ENCODE peak calls at places on chromosome 16, in six cellular contexts. One of them, this sample, is unnamed.

GRCh38 chr16:56294599-56294998 is 103.3 kb downstream of the GNAO1 start:
- DNase-seq in gastrocnemius medialis: no peak
- DNase-seq in thoracic aorta: no peak
- DNase-seq in CD4-positive, CD25-positive, alpha-beta regulatory T cell: no peak
- DNase-seq in epithelial cell of esophagus: peak
- DNase-seq in PC-3: peak
- DNase-seq in this sample: no peak

GRCh38 chr16:82603784-82604411 is 22.9 kb upstream of the CDH13 start:
- DNase-seq in CD4-positive, CD25-positive, alpha-beta regulatory T cell: no peak
- DNase-seq in PC-3: peak
- DNase-seq in epithelial cell of esophagus: peak
- DNase-seq in gastrocnemius medialis: peak
- DNase-seq in thoracic aorta: no peak
- DNase-seq in this sample: no peak

GRCh38 chr16:79598341-79599181 is 2.0 kb downstream of the MAF start:
- DNase-seq in CD4-positive, CD25-positive, alpha-beta regulatory T cell: peak
- DNase-seq in PC-3: no peak
- DNase-seq in gastrocnemius medialis: peak
- DNase-seq in thoracic aorta: peak
- DNase-seq in epithelial cell of esophagus: peak
- DNase-seq in this sample: no peak

GRCh38 chr16:5442054-5442453 is 344.5 kb upstream of the EEF2KMT start:
- DNase-seq in CD4-positive, CD25-positive, alpha-beta regulatory T cell: no peak
- DNase-seq in gastrocnemius medialis: no peak
- DNase-seq in epithelial cell of esophagus: no peak
- DNase-seq in PC-3: no peak
- DNase-seq in thoracic aorta: no peak
- DNase-seq in this sample: no peak

GRCh38 chr16:57141822-57142631 is 43.8 kb downstream of the PSME3IP1 start:
- DNase-seq in PC-3: no peak
- DNase-seq in gastrocnemius medialis: no peak
- DNase-seq in epithelial cell of esophagus: peak
- DNase-seq in thoracic aorta: no peak
- DNase-seq in CD4-positive, CD25-positive, alpha-beta regulatory T cell: no peak
- DNase-seq in this sample: no peak

GRCh38 chr16:19555938-19556778 is 655 bp downstream of the VPS35L start:
- DNase-seq in CD4-positive, CD25-positive, alpha-beta regulatory T cell: no peak
- DNase-seq in PC-3: peak
- DNase-seq in epithelial cell of esophagus: peak
- DNase-seq in gastrocnemius medialis: no peak
- DNase-seq in thoracic aorta: no peak
- DNase-seq in this sample: no peak

GRCh38 chr16:14501331-14502255 is 128.5 kb downstream of the PARN start:
- DNase-seq in gastrocnemius medialis: peak
- DNase-seq in epithelial cell of esophagus: peak
- DNase-seq in thoracic aorta: peak
- DNase-seq in CD4-positive, CD25-positive, alpha-beta regulatory T cell: no peak
- DNase-seq in PC-3: peak
- DNase-seq in this sample: no peak

GRCh38 chr16:80427800-80428199 is 113.0 kb upstream of the DYNLRB2 start:
- DNase-seq in PC-3: no peak
- DNase-seq in epithelial cell of esophagus: no peak
- DNase-seq in gastrocnemius medialis: no peak
- DNase-seq in thoracic aorta: no peak
- DNase-seq in CD4-positive, CD25-positive, alpha-beta regulatory T cell: no peak
- DNase-seq in this sample: no peak

GRCh38 chr16:47565454-47565853 is 104.3 kb downstream of the PHKB start:
- DNase-seq in epithelial cell of esophagus: peak
- DNase-seq in gastrocnemius medialis: peak
- DNase-seq in thoracic aorta: peak
- DNase-seq in PC-3: peak
- DNase-seq in CD4-positive, CD25-positive, alpha-beta regulatory T cell: no peak
- DNase-seq in this sample: no peak

GRCh38 chr16:69476920-69477418 is 52.5 kb downstream of the CYB5B start:
- DNase-seq in epithelial cell of esophagus: peak
- DNase-seq in gastrocnemius medialis: no peak
- DNase-seq in PC-3: peak
- DNase-seq in thoracic aorta: no peak
- DNase-seq in CD4-positive, CD25-positive, alpha-beta regulatory T cell: no peak
- DNase-seq in this sample: no peak

GRCh38 chr16:80804451-80805383 is at the start of gene CDYL2:
- DNase-seq in epithelial cell of esophagus: peak
- DNase-seq in CD4-positive, CD25-positive, alpha-beta regulatory T cell: peak
- DNase-seq in PC-3: peak
- DNase-seq in gastrocnemius medialis: no peak
- DNase-seq in thoracic aorta: no peak
- DNase-seq in this sample: no peak

GRCh38 chr16:89335803-89336485 is 118.4 kb downstream of the ZNF778 start:
- DNase-seq in epithelial cell of esophagus: no peak
- DNase-seq in thoracic aorta: no peak
- DNase-seq in CD4-positive, CD25-positive, alpha-beta regulatory T cell: no peak
- DNase-seq in gastrocnemius medialis: peak
- DNase-seq in PC-3: no peak
- DNase-seq in this sample: no peak

DNA sequence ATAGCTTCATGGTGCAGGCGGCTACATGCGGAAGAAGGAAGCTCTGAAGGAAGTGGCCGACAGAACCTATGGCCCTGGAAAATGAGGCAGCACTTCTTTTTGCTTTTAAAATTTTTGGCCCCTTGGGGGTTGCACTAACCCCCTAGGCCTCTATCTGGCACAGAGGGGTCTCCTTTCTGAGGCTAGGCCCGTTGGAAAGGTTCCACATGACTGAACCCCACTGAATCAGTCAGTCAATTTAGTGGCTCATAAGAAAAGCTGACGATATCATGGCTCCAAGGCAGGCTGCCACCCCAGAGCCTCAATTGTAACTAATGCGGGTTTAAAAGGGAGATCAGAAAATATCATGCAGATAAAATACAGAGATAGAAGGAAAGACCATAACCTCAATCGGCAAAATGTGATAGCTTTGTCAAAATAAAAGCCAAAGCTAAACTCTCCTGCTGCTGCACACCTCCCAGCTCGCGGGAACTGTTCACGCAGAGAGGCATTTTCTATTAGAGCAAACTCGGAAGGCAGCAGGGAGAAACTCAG is 200.2 kb upstream of the PMFBP1 start:
- DNase-seq in CD4-positive, CD25-positive, alpha-beta regulatory T cell: no peak
- DNase-seq in thoracic aorta: no peak
- DNase-seq in PC-3: no peak
- DNase-seq in epithelial cell of esophagus: no peak
- DNase-seq in gastrocnemius medialis: no peak
- DNase-seq in this sample: no peak
- H3K4me3 ChIP-seq in CD4-positive, CD25-positive, alpha-beta regulatory T cell: no peak
- H3K4me3 ChIP-seq in thoracic aorta: no peak
- H3K4me3 ChIP-seq in PC-3: no peak
- H3K4me3 ChIP-seq in epithelial cell of esophagus: no peak
- H3K4me3 ChIP-seq in gastrocnemius medialis: no peak
- H3K4me3 ChIP-seq in this sample: no peak

DNA sequence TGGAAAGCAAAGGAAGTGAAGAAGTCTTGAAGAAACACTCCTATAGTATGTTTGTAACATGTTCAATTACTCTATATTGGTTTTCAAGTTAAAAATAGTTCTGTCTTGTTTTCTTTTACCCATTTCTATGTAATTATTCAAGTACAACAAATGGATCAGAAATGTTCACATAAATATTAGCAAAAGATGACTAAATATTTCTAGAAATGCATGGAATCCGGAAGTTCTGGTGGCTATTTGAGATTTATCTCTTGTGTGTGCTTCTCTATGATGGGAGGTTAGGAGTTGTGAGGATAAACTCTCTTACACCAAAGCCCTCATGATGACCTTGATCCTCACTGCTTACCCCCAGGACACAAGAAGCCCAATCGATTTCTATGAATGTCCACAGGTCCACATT is 237.5 kb downstream of the CDH8 start:
- DNase-seq in thoracic aorta: no peak
- DNase-seq in PC-3: no peak
- DNase-seq in CD4-positive, CD25-positive, alpha-beta regulatory T cell: no peak
- DNase-seq in gastrocnemius medialis: no peak
- DNase-seq in epithelial cell of esophagus: no peak
- DNase-seq in this sample: no peak
- H3K4me3 ChIP-seq in thoracic aorta: no peak
- H3K4me3 ChIP-seq in PC-3: no peak
- H3K4me3 ChIP-seq in CD4-positive, CD25-positive, alpha-beta regulatory T cell: no peak
- H3K4me3 ChIP-seq in gastrocnemius medialis: no peak
- H3K4me3 ChIP-seq in epithelial cell of esophagus: no peak
- H3K4me3 ChIP-seq in this sample: no peak

GRCh38 chr16:53098526-53099317 is 43.9 kb downstream of the CHD9 start:
- DNase-seq in epithelial cell of esophagus: peak
- DNase-seq in PC-3: peak
- DNase-seq in thoracic aorta: peak
- DNase-seq in CD4-positive, CD25-positive, alpha-beta regulatory T cell: peak
- DNase-seq in gastrocnemius medialis: peak
- DNase-seq in this sample: peak
- H3K4me3 ChIP-seq in epithelial cell of esophagus: peak
- H3K4me3 ChIP-seq in PC-3: peak
- H3K4me3 ChIP-seq in thoracic aorta: peak
- H3K4me3 ChIP-seq in CD4-positive, CD25-positive, alpha-beta regulatory T cell: peak
- H3K4me3 ChIP-seq in gastrocnemius medialis: peak
- H3K4me3 ChIP-seq in this sample: peak

DNA sequence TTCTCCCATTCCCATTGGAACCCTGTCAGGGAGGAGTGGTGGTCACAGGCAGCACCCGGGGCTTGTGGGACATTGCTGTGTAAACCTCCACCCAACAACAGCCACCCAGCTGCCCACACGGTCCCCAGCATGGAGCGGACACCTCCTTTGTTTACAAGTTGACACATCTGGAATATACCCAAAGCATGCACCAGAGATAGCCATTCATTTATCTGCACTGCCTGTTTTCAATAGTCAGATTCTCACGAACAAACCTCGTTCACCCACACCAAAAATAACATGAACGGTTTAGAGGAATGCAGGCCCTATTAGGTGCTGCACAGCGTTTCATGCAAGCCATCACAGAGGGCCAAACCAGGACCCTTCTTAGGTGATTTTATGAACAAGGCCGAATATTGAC is 244.8 kb downstream of the FOXL1 start:
- DNase-seq in epithelial cell of esophagus: no peak
- DNase-seq in gastrocnemius medialis: no peak
- DNase-seq in thoracic aorta: no peak
- DNase-seq in CD4-positive, CD25-positive, alpha-beta regulatory T cell: no peak
- DNase-seq in PC-3: peak
- DNase-seq in this sample: no peak
- H3K4me3 ChIP-seq in epithelial cell of esophagus: no peak
- H3K4me3 ChIP-seq in gastrocnemius medialis: no peak
- H3K4me3 ChIP-seq in thoracic aorta: no peak
- H3K4me3 ChIP-seq in CD4-positive, CD25-positive, alpha-beta regulatory T cell: no peak
- H3K4me3 ChIP-seq in PC-3: peak
- H3K4me3 ChIP-seq in this sample: no peak

DNA sequence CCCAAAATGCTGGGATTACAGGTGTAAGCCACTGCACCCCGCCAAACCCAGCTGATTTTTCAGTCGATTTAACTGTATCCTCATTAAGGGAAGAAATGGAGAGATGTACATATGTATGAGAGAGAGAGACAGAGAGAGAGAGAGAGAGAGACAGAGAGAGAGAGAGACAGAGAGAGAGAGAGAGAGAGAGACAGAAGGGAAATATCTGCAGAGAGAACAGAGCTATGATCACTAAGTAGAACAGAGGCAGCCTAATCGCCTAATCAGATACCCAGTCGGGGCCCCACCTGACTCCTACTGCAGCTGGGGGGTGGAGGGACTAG is 70.0 kb downstream of the RBBP6 start:
- DNase-seq in thoracic aorta: no peak
- DNase-seq in epithelial cell of esophagus: no peak
- DNase-seq in gastrocnemius medialis: no peak
- DNase-seq in PC-3: no peak
- DNase-seq in CD4-positive, CD25-positive, alpha-beta regulatory T cell: no peak
- DNase-seq in this sample: no peak
- H3K4me3 ChIP-seq in thoracic aorta: peak
- H3K4me3 ChIP-seq in epithelial cell of esophagus: no peak
- H3K4me3 ChIP-seq in gastrocnemius medialis: no peak
- H3K4me3 ChIP-seq in PC-3: no peak
- H3K4me3 ChIP-seq in CD4-positive, CD25-positive, alpha-beta regulatory T cell: no peak
- H3K4me3 ChIP-seq in this sample: peak

This sample was measured in esophagus squamous epithelium.